ENCODE peak calls at places on chromosomes 1 and 21, in ten cellular contexts. L, E, V, T, W, H, Q, U, O and D are unnamed samples.

GRCh38 chr1:20602851-20603450 is 14.1 kb downstream of the CDA start:
- DNase-seq in E (no peak), O (no peak), U (no peak), V (no peak), T (no peak), L (no peak), H (no peak), W (no peak), Q (no peak), D (no peak)

GRCh38 chr1:1066403-1067283 is 7.5 kb downstream of the RNF223 start:
- DNase-seq in V (no peak), O (no peak), Q (no peak), L (no peak), E (no peak), H (no peak), W (no peak), U (no peak), T (no peak), D (no peak)

GRCh38 chr1:234961468-234962339 is 166.9 kb downstream of the TOMM20 start:
- DNase-seq in U (peak), H (no peak), O (no peak), V (peak), E (no peak), W (no peak), T (no peak), Q (no peak), L (peak), D (no peak)

GRCh38 chr1:210848474-210848873 is 285.5 kb downstream of the KCNH1 start:
- DNase-seq in E (no peak), V (no peak), T (no peak), O (no peak), H (no peak), U (no peak), L (no peak), Q (no peak), W (no peak), D (no peak)

GRCh38 chr1:192632641-192633532 is 3.1 kb upstream of the RGS13 start:
- DNase-seq in Q (no peak), W (no peak), O (no peak), T (no peak), V (no peak), H (no peak), L (no peak), U (no peak), E (no peak), D (no peak)

GRCh38 chr1:117466761-117467160 is 99.5 kb downstream of the MAN1A2 start:
- DNase-seq in T (no peak), H (no peak), O (no peak), W (no peak), E (no peak), V (no peak), U (no peak), L (peak), Q (no peak), D (no peak)

GRCh38 chr21:45390121-45390751 is 14.7 kb upstream of the COL18A1 start:
- DNase-seq in V (no peak), T (no peak), W (no peak), Q (peak), O (no peak), U (no peak), E (no peak), H (peak), L (no peak), D (no peak)

GRCh38 chr1:164559342-164560070 is 522 bp downstream of the PBX1 start:
- DNase-seq in L (peak), V (peak), U (no peak), Q (no peak), O (no peak), E (no peak), T (peak), H (peak), W (no peak), D (no peak)

GRCh38 chr1:212606734-212607205 is 1.8 kb upstream of the ATF3 start:
- DNase-seq in H (peak), V (peak), O (peak), W (no peak), E (no peak), Q (peak), L (no peak), U (no peak), T (no peak), D (no peak)

GRCh38 chr1:32208891-32209309 is at the start of gene DCDC2B:
- DNase-seq in O (no peak), E (no peak), T (no peak), W (no peak), Q (no peak), H (peak), V (peak), U (no peak), L (peak), D (no peak)

GRCh38 chr1:17232759-17233661 is 15.9 kb upstream of the PADI3 start:
- DNase-seq in U (peak), W (no peak), E (no peak), T (no peak), Q (no peak), V (no peak), O (no peak), L (peak), H (no peak), D (no peak)

GRCh38 chr1:5771788-5772187 is 220.4 kb downstream of the NPHP4 start:
- DNase-seq in V (no peak), T (no peak), O (no peak), L (no peak), H (no peak), Q (no peak), U (no peak), W (no peak), E (no peak), D (no peak)

GRCh38 chr1:203564024-203564423 is 62.6 kb upstream of the ATP2B4 start:
- DNase-seq in Q (no peak), U (no peak), L (peak), W (no peak), E (no peak), V (no peak), T (no peak), O (no peak), H (no peak), D (no peak)

GRCh38 chr1:235952950-235953615 is 86.4 kb upstream of the LYST start:
- DNase-seq in U (no peak), Q (no peak), E (no peak), W (no peak), O (no peak), H (no peak), L (no peak), V (no peak), T (no peak), D (no peak)

GRCh38 chr1:98924971-98925370 is 79.7 kb downstream of the PLPPR5 start:
- DNase-seq in Q (no peak), V (no peak), E (no peak), T (no peak), O (no peak), L (no peak), H (no peak), W (no peak), U (no peak), D (no peak)

DNA sequence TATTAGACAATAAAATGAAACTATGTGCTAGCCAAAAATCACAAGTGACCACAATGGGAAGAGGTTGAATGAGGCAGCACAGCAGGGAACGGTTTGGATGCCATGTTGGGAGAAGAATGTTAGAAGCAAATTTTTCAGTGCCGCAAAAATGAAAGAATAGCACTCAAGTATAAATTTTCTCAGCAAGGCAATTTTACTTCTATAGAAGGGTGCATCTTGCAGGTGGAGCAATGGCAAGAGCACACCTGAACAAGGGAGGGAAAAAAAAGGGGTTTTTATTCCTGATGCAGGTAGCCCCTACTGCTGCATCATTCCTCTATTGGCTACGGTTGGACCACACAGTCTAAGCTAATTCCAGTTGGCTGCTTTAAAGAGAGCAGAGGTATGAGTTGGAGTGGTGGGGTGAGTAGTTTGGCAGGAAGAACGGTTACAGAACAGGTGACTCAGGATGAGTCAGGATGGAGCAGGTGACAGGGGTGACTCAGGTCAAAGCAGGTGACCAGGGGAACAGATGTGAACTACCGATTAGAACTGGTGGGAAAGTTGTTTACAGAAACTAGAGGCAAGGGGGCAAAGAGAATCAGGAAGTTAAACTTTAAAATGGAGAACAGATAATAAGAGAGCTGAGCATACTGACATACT is 301.1 kb upstream of the NRIP1 start:
- DNase-seq in O (no peak), Q (no peak), L (no peak), E (no peak), V (no peak), U (no peak), H (no peak), W (no peak), T (peak), D (no peak)
- TF ChIP-seq CTCF in O (no peak), Q (no peak), L (no peak), E (no peak), V (no peak), U (no peak), H (no peak), W (no peak), T (no peak), D (no peak)

GRCh38 chr1:152497273-152497672 is 13.3 kb upstream of the LCE5A start:
- DNase-seq in O (no peak), V (no peak), L (peak), W (no peak), H (no peak), E (no peak), T (no peak), Q (no peak), U (no peak), D (no peak)

GRCh38 chr1:152495066-152495675 is 15.4 kb upstream of the LCE5A start:
- DNase-seq in U (no peak), L (peak), H (no peak), W (no peak), V (no peak), T (no peak), Q (no peak), E (no peak), O (no peak), D (no peak)
- TF ChIP-seq CTCF in U (peak), L (peak), H (no peak), W (peak), V (no peak), T (no peak), Q (no peak), E (no peak), O (no peak), D (no peak)

DNA sequence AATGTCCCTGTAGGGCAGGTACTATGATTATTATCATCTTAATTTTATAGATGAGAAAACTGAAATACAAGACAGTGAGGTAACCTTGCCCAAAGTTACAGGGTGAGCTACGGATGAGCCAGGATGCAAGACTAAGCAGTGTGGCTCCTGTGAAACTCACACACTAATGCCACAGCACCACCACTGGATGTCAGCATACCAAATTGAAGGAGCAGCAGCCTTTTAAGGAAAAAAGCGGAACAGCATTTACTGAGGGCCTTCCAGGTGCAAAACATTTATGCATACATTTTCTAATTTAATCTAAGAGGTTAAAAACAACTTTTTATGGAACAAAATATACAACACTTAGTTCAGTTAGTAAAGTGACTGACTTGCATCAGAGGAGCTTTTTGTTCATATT is 41.7 kb downstream of the SEC16B start:
- DNase-seq in O (no peak), H (no peak), E (no peak), T (no peak), L (no peak), W (no peak), V (no peak), U (no peak), Q (no peak), D (no peak)
- TF ChIP-seq CTCF in O (no peak), H (no peak), E (no peak), T (peak), L (no peak), W (no peak), V (no peak), U (peak), Q (no peak), D (no peak)

GRCh38 chr1:153465728-153466625 is 5.5 kb upstream of the S100A7 start:
- DNase-seq in H (no peak), V (peak), Q (peak), L (peak), U (no peak), O (peak), W (no peak), T (peak), E (no peak), D (peak)
- TF ChIP-seq CTCF in H (peak), V (peak), Q (peak), L (peak), U (peak), O (no peak), W (peak), T (peak), E (peak), D (peak)

DNA sequence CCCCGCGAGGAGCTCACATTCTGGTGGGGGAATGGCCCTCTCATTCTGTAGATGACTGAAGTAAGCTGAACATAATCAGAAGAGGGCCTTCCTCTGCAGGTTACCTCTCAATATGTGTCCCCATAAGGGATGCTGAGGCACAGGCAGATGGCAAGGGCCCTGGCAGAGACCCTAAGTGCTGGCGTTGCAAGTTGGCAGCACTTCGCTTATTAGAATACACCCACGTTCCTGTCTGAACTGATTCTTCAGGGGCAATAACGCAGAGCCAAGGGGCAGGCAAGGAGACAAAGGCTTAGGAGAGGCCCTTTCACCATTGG is 56.6 kb downstream of the GLIS1 start:
- DNase-seq in Q (no peak), L (no peak), E (no peak), T (no peak), U (no peak), H (no peak), W (no peak), V (no peak), O (no peak), D (no peak)
- TF ChIP-seq CTCF in Q (no peak), L (no peak), E (no peak), T (no peak), U (no peak), H (no peak), W (no peak), V (no peak), O (no peak), D (no peak)

GRCh38 chr1:247078315-247079140 is at the start of gene ZNF670:
- DNase-seq in W (peak), T (peak), L (peak), O (peak), U (peak), Q (peak), H (peak), V (peak), E (no peak), D (peak)
- TF ChIP-seq CTCF in W (no peak), T (no peak), L (no peak), O (no peak), U (no peak), Q (no peak), H (no peak), V (no peak), E (peak), D (no peak)